ENCODE peak calls at places on chromosomes 12 and 14, in five cellular contexts. Y is NAMALWA, A is posterior vena cava, S is AG20443, M is posterior cingulate gyrus. H is an unnamed sample.
A peak's percentile ranks its signal among the peaks of the same experiment; 100 is the strongest.

GRCh38 chr12:54378791-54379400 is 5.6 kb downstream of the ZNF385A start:
- DNase-seq in M (peak; percentile 93), S (peak; percentile 91), A (no peak), Y (peak; percentile 38), H (peak; percentile 83)

GRCh38 chr12:90854136-90854689 is 100.8 kb downstream of the CCER1 start:
- DNase-seq in S (peak; percentile 43), A (no peak), M (no peak), Y (peak; percentile 52), H (peak; percentile 50)

GRCh38 chr12:104985206-104985605 is 910 bp upstream of the NOPCHAP1 start:
- DNase-seq in S (no peak), Y (peak; percentile 16), M (no peak), A (no peak), H (no peak)

GRCh38 chr12:47755655-47756562 is 2.8 kb downstream of the RAPGEF3 start:
- DNase-seq in A (no peak), M (peak; percentile 40), Y (no peak), S (no peak), H (no peak)

GRCh38 chr12:130473266-130473665 is 135.6 kb downstream of the PIWIL1 start:
- DNase-seq in A (no peak), Y (no peak), M (no peak), S (no peak), H (no peak)

GRCh38 chr14:92963301-92964123 is 40.6 kb downstream of the CHGA start:
- DNase-seq in A (no peak), Y (no peak), M (peak; percentile 82), S (no peak), H (no peak)

GRCh38 chr12:33588082-33588712 is 148.6 kb upstream of the SYT10 start:
- DNase-seq in S (peak; percentile 9), M (no peak), Y (peak; percentile 11), A (no peak), H (no peak)

GRCh38 chr12:58602179-58602578 is 318.1 kb downstream of the LRIG3 start:
- DNase-seq in S (no peak), M (no peak), A (no peak), Y (no peak), H (no peak)

GRCh38 chr14:100140452-100141132 is 18.9 kb downstream of the DEGS2 start:
- DNase-seq in Y (no peak), M (no peak), A (no peak), S (no peak), H (no peak)

GRCh38 chr12:40016960-40017359 is 88.9 kb downstream of the SLC2A13 start:
- DNase-seq in Y (no peak), M (no peak), A (no peak), S (no peak), H (no peak)

GRCh38 chr12:132429122-132429931 is 60.6 kb upstream of the FBRSL1 start:
- DNase-seq in S (no peak), M (no peak), A (no peak), Y (no peak), H (no peak)

GRCh38 chr12:74021937-74022336 is 515.7 kb upstream of the ATXN7L3B start:
- DNase-seq in M (peak; percentile 82), Y (peak; percentile 41), A (no peak), S (no peak), H (no peak)

GRCh38 chr12:116662612-116663144 is 75.2 kb downstream of the SPRING1 start:
- DNase-seq in S (peak; percentile 55), A (no peak), Y (no peak), M (no peak), H (no peak)

GRCh38 chr14:31127690-31128089 is 79.9 kb downstream of the HECTD1 start:
- DNase-seq in Y (no peak), S (no peak), A (no peak), M (no peak), H (no peak)

GRCh38 chr14:50531595-50532501 is 521 bp downstream of the MAP4K5 start:
- DNase-seq in S (peak; percentile 52), A (peak; percentile 88), M (peak; percentile 88), Y (peak; percentile 44), H (peak; percentile 32)

GRCh38 chr14:85293820-85294219 is 236.1 kb upstream of the FLRT2 start:
- DNase-seq in M (no peak), Y (no peak), A (no peak), S (no peak), H (no peak)

GRCh38 chr14:68181395-68182326 is 362.1 kb downstream of the RAD51B start:
- DNase-seq in A (no peak), S (peak; percentile 41), Y (no peak), M (no peak), H (no peak)

GRCh38 chr12:47910486-47910885 is 5.7 kb upstream of the VDR start:
- DNase-seq in M (no peak), S (peak; percentile 73), Y (no peak), A (no peak), H (no peak)

GRCh38 chr12:49671051-49671765 is 36.0 kb downstream of the FMNL3 start:
- DNase-seq in M (no peak), A (no peak), Y (peak; percentile 37), S (no peak), H (no peak)

GRCh38 chr12:62736596-62736995 is 198.4 kb downstream of the PPM1H start:
- DNase-seq in M (no peak), A (no peak), S (no peak), Y (no peak), H (no peak)

GRCh38 chr14:58969951-58970751 is 218.3 kb upstream of the DAAM1 start:
- DNase-seq in S (peak; percentile 12), Y (no peak), A (no peak), M (no peak), H (no peak)

GRCh38 chr12:68375701-68376469 is 43.7 kb upstream of the MDM1 start:
- DNase-seq in S (no peak), A (no peak), Y (no peak), M (no peak), H (peak; percentile 31)

GRCh38 chr12:99658950-99659349 is 11.4 kb downstream of the GARIN6 start:
- DNase-seq in A (no peak), M (no peak), Y (peak; percentile 57), S (no peak), H (peak; percentile 9)

GRCh38 chr12:107917912-107918800 is 143.7 kb downstream of the ASCL4 start:
- DNase-seq in A (no peak), Y (peak; percentile 22), M (no peak), S (peak; percentile 37), H (peak; percentile 74)

GRCh38 chr14:76666746-76667145 is 94.5 kb upstream of the VASH1 start:
- DNase-seq in Y (no peak), S (no peak), M (no peak), A (no peak), H (no peak)

GRCh38 chr12:57452937-57453509 is 2.1 kb upstream of the INHBE start:
- DNase-seq in S (peak; percentile 79), A (peak; percentile 93), M (peak; percentile 96), Y (peak; percentile 76), H (peak; percentile 57)

GRCh38 chr12:23204933-23205778 is 580.2 kb downstream of the ETNK1 start:
- DNase-seq in Y (peak; percentile 79), S (peak; percentile 65), A (no peak), M (no peak), H (peak; percentile 13)

GRCh38 chr12:131438874-131439273 is 272.0 kb upstream of the SFSWAP start:
- DNase-seq in M (no peak), A (no peak), Y (no peak), S (no peak), H (no peak)

GRCh38 chr12:96117460-96117859 is 76.7 kb upstream of the ELK3 start:
- DNase-seq in Y (no peak), M (no peak), A (no peak), S (no peak), H (no peak)

GRCh38 chr14:76434220-76434619 is 58.3 kb downstream of the ESRRB start:
- DNase-seq in Y (peak; percentile 6), M (no peak), A (no peak), S (no peak), H (no peak)

GRCh38 chr14:50798048-50798421 is 32.9 kb downstream of the NIN start:
- DNase-seq in S (no peak), M (no peak), A (no peak), Y (peak; percentile 28), H (no peak)

GRCh38 chr12:62586850-62587249 is 120.2 kb downstream of the MON2 start:
- DNase-seq in Y (no peak), S (no peak), A (no peak), M (no peak), H (no peak)

GRCh38 chr12:57446292-57446960 is 8.7 kb upstream of the INHBE start:
- DNase-seq in Y (no peak), A (peak; percentile 24), M (no peak), S (no peak), H (no peak)

GRCh38 chr12:58678753-58679152 is 241.6 kb downstream of the LRIG3 start:
- DNase-seq in A (no peak), Y (no peak), S (no peak), M (no peak), H (no peak)

GRCh38 chr12:95258146-95258545 is 40.5 kb downstream of the VEZT start:
- DNase-seq in S (no peak), Y (no peak), A (no peak), M (no peak), H (no peak)

GRCh38 chr12:68240975-68241374 is 12.4 kb downstream of the IL22 start:
- DNase-seq in M (no peak), A (no peak), Y (peak; percentile 35), S (peak; percentile 41), H (no peak)

GRCh38 chr12:57389033-57389432 is 41.8 kb downstream of the R3HDM2 start:
- DNase-seq in S (peak; percentile 78), M (no peak), Y (no peak), A (no peak), H (no peak)

GRCh38 chr14:71711619-71712018 is 220.6 kb upstream of the RGS6 start:
- DNase-seq in Y (no peak), M (no peak), A (no peak), S (peak; percentile 82), H (no peak)

GRCh38 chr14:70707138-70708038 is 65.7 kb downstream of the TTC9 start:
- DNase-seq in S (peak; percentile 90), A (no peak), Y (no peak), M (no peak), H (no peak)

H was measured in cerebellum.